ENCODE peak calls at places on chromosomes 11 and 22, in ten cellular contexts. T, L, E, X, U, F, A, B, P and Z are unnamed samples. For H3K4me1, the result is how much of the 10 kb centered on the place peaks cover.

GRCh38 chr11:57792060-57792541 is 30.5 kb downstream of the CTNND1 start:
- DNase-seq in X (no peak), E (peak), B (no peak), U (peak), L (peak), T (peak), F (peak), A (peak), P (peak), Z (peak)

GRCh38 chr11:35061516-35062440 is 77.2 kb upstream of the CD44 start:
- DNase-seq in T (no peak), B (no peak), X (no peak), A (no peak), L (no peak), F (no peak), P (no peak), U (no peak), E (no peak), Z (no peak)

GRCh38 chr22:31734512-31734911 is 15.4 kb downstream of the PRR14L start:
- DNase-seq in L (no peak), X (no peak), U (no peak), P (no peak), E (peak), A (no peak), T (no peak), F (no peak), B (no peak), Z (no peak)

GRCh38 chr11:118791015-118791960 is at the start of gene DDX6:
- DNase-seq in T (peak), L (peak), A (peak), X (peak), B (peak), E (peak), U (peak), F (peak), P (peak), Z (peak)

GRCh38 chr22:47724751-47725150 is 962.3 kb downstream of the TBC1D22A start:
- DNase-seq in T (no peak), F (no peak), E (no peak), L (no peak), A (no peak), B (no peak), X (no peak), P (no peak), U (no peak), Z (no peak)

GRCh38 chr11:16382638-16383380 is 26.5 kb upstream of the SOX6 start:
- DNase-seq in F (no peak), A (no peak), T (no peak), U (no peak), B (no peak), L (no peak), X (no peak), P (no peak), E (no peak), Z (no peak)

GRCh38 chr11:23233075-23233474 is 372.8 kb upstream of the CCDC179 start:
- DNase-seq in P (no peak), L (no peak), F (no peak), X (no peak), T (no peak), E (peak), U (no peak), A (no peak), B (no peak), Z (no peak)

GRCh38 chr22:30017375-30017774 is 62.9 kb upstream of the HORMAD2 start:
- DNase-seq in U (no peak), A (no peak), L (no peak), X (no peak), F (no peak), P (no peak), E (no peak), B (no peak), T (no peak), Z (no peak)

GRCh38 chr22:19063581-19064353 is 58.4 kb downstream of the DGCR2 start:
- DNase-seq in P (no peak), U (no peak), E (peak), B (no peak), T (no peak), A (peak), F (peak), L (no peak), X (no peak), Z (no peak)

GRCh38 chr22:43512279-43512678 is 100.5 kb downstream of the MPPED1 start:
- DNase-seq in F (peak), U (no peak), B (no peak), A (no peak), P (no peak), T (no peak), E (no peak), X (no peak), L (no peak), Z (no peak)

GRCh38 chr11:88414981-88415391 is 77.5 kb upstream of the CTSC start:
- DNase-seq in F (no peak), T (no peak), X (no peak), L (no peak), A (no peak), B (no peak), E (peak), U (no peak), P (no peak), Z (no peak)

GRCh38 chr11:80638296-80638695 is 1197.5 kb upstream of the TENM4 start:
- DNase-seq in L (no peak), A (no peak), U (no peak), T (no peak), P (no peak), X (no peak), F (no peak), E (no peak), B (no peak), Z (no peak)

GRCh38 chr11:128045094-128045725 is 542.1 kb downstream of the ETS1 start:
- DNase-seq in U (no peak), E (no peak), L (no peak), F (no peak), P (no peak), X (no peak), A (no peak), B (no peak), T (no peak), Z (no peak)

GRCh38 chr11:130124096-130124495 is 35.5 kb upstream of the ST14 start:
- DNase-seq in F (peak), U (no peak), E (peak), T (peak), A (peak), X (peak), L (peak), P (peak), B (no peak), Z (peak)

GRCh38 chr11:69066122-69067112 is 17.7 kb downstream of the TPCN2 start:
- DNase-seq in A (no peak), U (no peak), P (no peak), B (no peak), L (no peak), T (no peak), F (no peak), X (no peak), E (no peak), Z (no peak)

GRCh38 chr22:25049770-25050169 is 97.3 kb downstream of the KIAA1671 start:
- DNase-seq in B (no peak), L (no peak), T (no peak), A (no peak), F (no peak), X (no peak), P (no peak), E (no peak), U (no peak), Z (no peak)

GRCh38 chr22:25048659-25049657 is 96.4 kb downstream of the KIAA1671 start:
- DNase-seq in B (peak), T (peak), A (peak), E (peak), F (peak), P (peak), L (no peak), U (peak), X (peak), Z (no peak)

GRCh38 chr22:25039754-25040153 is 87.2 kb downstream of the KIAA1671 start:
- DNase-seq in A (no peak), F (no peak), B (no peak), P (no peak), T (no peak), L (no peak), E (no peak), U (no peak), X (no peak), Z (no peak)

GRCh38 chr22:25050566-25050965 is 98.0 kb downstream of the KIAA1671 start:
- DNase-seq in A (no peak), U (no peak), E (no peak), T (no peak), L (no peak), P (no peak), F (no peak), X (no peak), B (no peak), Z (no peak)

GRCh38 chr22:25045176-25045575 is 92.7 kb downstream of the KIAA1671 start:
- DNase-seq in L (no peak), B (no peak), U (no peak), F (no peak), T (no peak), A (no peak), P (no peak), E (no peak), X (no peak), Z (no peak)
- H3K4me1 ChIP-seq in L (under half), B (under half), U (under half), F (under half), T (under half), A (under half), P (under half), E (under half), X (under half), Z (under half)

DNA sequence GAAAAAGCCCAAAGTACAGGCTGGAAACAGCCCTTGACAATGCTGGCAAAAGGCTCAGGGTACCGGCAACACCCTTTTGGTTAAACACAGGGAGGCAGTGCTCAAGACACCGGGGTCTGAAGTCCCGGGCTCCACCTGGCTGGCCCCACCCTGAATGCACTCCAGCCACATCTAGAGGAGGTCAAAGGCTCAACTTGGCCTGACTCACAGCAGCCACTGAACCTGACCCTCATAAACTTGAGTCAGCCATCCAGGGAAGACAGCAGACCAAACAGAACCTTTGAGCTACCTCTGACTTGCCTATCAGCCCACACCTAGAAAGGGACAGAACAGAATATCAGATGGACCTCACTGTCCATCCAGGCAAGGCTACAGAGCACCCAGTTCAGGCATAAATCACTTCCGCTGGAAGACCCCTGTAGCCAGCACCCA is 3.8 kb downstream of the CFL1 start:
- DNase-seq in U (peak), P (no peak), L (no peak), E (no peak), B (no peak), F (no peak), T (no peak), X (no peak), A (no peak), Z (no peak)
- H3K27ac ChIP-seq in U (peak), P (no peak), L (no peak), E (no peak), B (no peak), F (no peak), T (no peak), X (no peak), A (peak), Z (no peak)

DNA sequence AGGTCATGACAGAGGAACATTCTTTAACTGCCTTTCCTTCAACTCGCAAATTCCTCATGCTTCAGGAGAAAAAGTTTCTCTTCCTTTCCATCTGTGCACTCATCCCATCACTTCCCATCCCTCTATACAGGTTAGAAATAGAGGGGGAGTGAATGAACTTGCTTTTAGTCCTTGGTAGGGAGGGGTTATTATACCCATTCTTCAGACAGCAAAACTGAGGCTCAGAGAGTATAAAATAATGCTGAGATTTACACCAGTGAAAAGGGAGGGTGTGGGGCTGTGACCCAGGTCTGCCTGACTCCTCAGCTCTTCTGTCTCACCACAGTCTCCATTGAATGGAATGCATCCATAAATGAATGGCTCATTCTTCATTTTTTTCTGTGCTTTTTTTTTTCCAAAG is 109.4 kb upstream of the RCN1 start:
- DNase-seq in T (no peak), U (no peak), E (no peak), F (no peak), A (no peak), X (no peak), B (no peak), L (no peak), P (no peak), Z (no peak)
- H3K4me1 ChIP-seq in T (under half), U (under half), E (under half), F (under half), A (under half), X (under half), B (under half), L (under half), P (under half), Z (under half)

GRCh38 chr11:12559011-12559410 is 115.2 kb upstream of the TEAD1 start:
- DNase-seq in U (no peak), B (no peak), A (no peak), E (no peak), P (no peak), L (no peak), X (no peak), T (no peak), F (no peak), Z (no peak)

GRCh38 chr11:12552677-12553076 is 121.5 kb upstream of the TEAD1 start:
- DNase-seq in L (no peak), F (no peak), E (peak), T (no peak), X (peak), A (no peak), P (no peak), B (no peak), U (no peak), Z (no peak)

GRCh38 chr11:12554122-12554521 is 120.1 kb upstream of the TEAD1 start:
- DNase-seq in T (no peak), P (no peak), A (no peak), U (no peak), F (no peak), B (no peak), L (no peak), E (no peak), X (no peak), Z (no peak)

GRCh38 chr11:12556788-12557384 is 117.3 kb upstream of the TEAD1 start:
- DNase-seq in X (peak), B (peak), E (peak), P (peak), L (no peak), F (peak), A (no peak), U (peak), T (peak), Z (peak)

GRCh38 chr11:12556155-12556554 is 118.1 kb upstream of the TEAD1 start:
- DNase-seq in E (peak), X (peak), F (no peak), A (no peak), P (peak), U (no peak), B (no peak), L (no peak), T (no peak), Z (no peak)
- H3K27ac ChIP-seq in E (peak), X (peak), F (no peak), A (peak), P (peak), U (peak), B (peak), L (peak), T (peak), Z (peak)

GRCh38 chr11:113119074-113119473 is 157.9 kb downstream of the NCAM1 start:
- DNase-seq in E (peak), F (no peak), A (no peak), U (no peak), X (no peak), L (no peak), T (no peak), P (no peak), B (no peak), Z (no peak)

GRCh38 chr11:113121746-113122145 is 160.5 kb downstream of the NCAM1 start:
- DNase-seq in E (no peak), U (no peak), A (no peak), L (no peak), P (no peak), F (no peak), T (no peak), B (no peak), X (no peak), Z (no peak)

GRCh38 chr11:113114452-113115027 is 153.3 kb downstream of the NCAM1 start:
- DNase-seq in L (no peak), U (peak), B (peak), X (peak), F (no peak), T (no peak), A (no peak), E (peak), P (peak), Z (no peak)

GRCh38 chr11:113113801-113114451 is 152.7 kb downstream of the NCAM1 start:
- DNase-seq in A (no peak), P (no peak), B (no peak), X (no peak), U (no peak), E (no peak), T (no peak), L (no peak), F (no peak), Z (no peak)

DNA sequence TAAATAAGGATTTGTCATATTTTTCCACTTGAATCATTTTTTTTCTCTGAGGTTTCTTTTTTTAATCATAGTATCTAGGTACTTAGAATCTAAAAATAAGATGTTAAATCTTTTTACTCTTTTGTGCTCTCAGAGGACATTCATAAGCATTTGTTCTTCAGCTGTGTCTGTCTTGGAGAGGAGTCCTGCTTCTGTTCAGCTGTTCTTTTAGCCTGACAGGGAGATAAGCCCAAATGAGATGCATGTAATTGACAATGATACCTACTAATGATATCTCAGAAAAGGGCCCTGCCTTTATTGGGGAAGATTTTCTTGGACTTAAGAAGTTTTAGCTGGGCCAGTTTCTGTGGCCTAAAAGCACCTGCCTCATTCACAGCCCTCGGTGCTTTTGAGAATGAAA is 156.9 kb downstream of the NCAM1 start:
- DNase-seq in F (no peak), P (no peak), E (no peak), X (no peak), L (no peak), U (no peak), T (no peak), B (no peak), A (no peak), Z (no peak)
- H3K4me1 ChIP-seq in F (under half), P (half or more), E (under half), X (under half), L (under half), U (under half), T (under half), B (under half), A (under half), Z (under half)

GRCh38 chr11:134453441-134453840 is 41.4 kb upstream of the B3GAT1 start:
- DNase-seq in U (no peak), B (no peak), E (no peak), P (no peak), X (no peak), F (no peak), T (no peak), L (no peak), A (no peak), Z (no peak)
- H3K27ac ChIP-seq in U (no peak), B (no peak), E (no peak), P (no peak), X (no peak), F (no peak), T (no peak), L (no peak), A (no peak), Z (no peak)

DNA sequence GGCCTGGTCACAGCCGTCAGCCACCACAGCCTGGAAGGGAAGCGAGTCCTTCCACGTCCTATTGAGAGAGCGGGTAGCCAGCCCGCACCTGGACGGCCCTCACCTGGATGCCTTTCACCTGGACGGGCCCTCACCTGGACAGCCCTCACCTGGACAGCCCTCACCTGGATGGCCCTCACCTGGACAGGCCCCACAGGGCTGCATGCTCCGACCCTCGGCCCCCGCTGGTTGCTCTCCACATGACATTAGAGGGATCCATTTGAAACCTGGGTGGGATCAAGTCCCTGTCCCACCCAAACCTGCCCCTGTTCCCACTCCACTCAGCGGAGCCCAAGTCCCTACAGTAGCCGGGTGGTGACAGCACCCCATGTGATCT is 3.7 kb downstream of the C1QTNF6 start:
- DNase-seq in F (peak), T (no peak), A (no peak), U (no peak), L (no peak), X (no peak), P (peak), B (no peak), E (no peak), Z (no peak)
- H3K4me1 ChIP-seq in F (half or more), T (under half), A (half or more), U (under half), L (under half), X (under half), P (half or more), B (under half), E (under half), Z (under half)

GRCh38 chr11:132452616-132453015 is 1079.7 kb downstream of the OPCML start:
- DNase-seq in X (no peak), B (no peak), L (no peak), E (no peak), P (no peak), F (no peak), T (no peak), U (no peak), A (no peak), Z (no peak)
- H3K27ac ChIP-seq in X (no peak), B (no peak), L (no peak), E (no peak), P (no peak), F (no peak), T (no peak), U (no peak), A (no peak), Z (no peak)